ENCODE peak calls at places on chromosomes 3 and 15, in five cellular contexts. One of them, this sample, is unnamed.

GRCh38 chr15:73741401-73741836 is 11.7 kb downstream of the INSYN1 start:
- DNase-seq in uterus: no peak
- DNase-seq in upper lobe of left lung: no peak
- DNase-seq in sigmoid colon: no peak
- DNase-seq in A549: no peak
- DNase-seq in this sample: no peak

GRCh38 chr3:133211449-133211848 is 173.3 kb downstream of the TMEM108 start:
- DNase-seq in A549: no peak
- DNase-seq in sigmoid colon: no peak
- DNase-seq in upper lobe of left lung: no peak
- DNase-seq in uterus: no peak
- DNase-seq in this sample: no peak

GRCh38 chr3:178705925-178706324 is 169.7 kb downstream of the KCNMB2 start:
- DNase-seq in A549: no peak
- DNase-seq in sigmoid colon: no peak
- DNase-seq in uterus: no peak
- DNase-seq in upper lobe of left lung: no peak
- DNase-seq in this sample: no peak

GRCh38 chr15:62818691-62819090 is 223.9 kb upstream of the TPM1 start:
- DNase-seq in A549: no peak
- DNase-seq in sigmoid colon: no peak
- DNase-seq in uterus: no peak
- DNase-seq in upper lobe of left lung: no peak
- DNase-seq in this sample: no peak

GRCh38 chr3:155135003-155135402 is 54.9 kb downstream of the MME start:
- DNase-seq in upper lobe of left lung: no peak
- DNase-seq in A549: no peak
- DNase-seq in uterus: no peak
- DNase-seq in sigmoid colon: no peak
- DNase-seq in this sample: no peak

GRCh38 chr15:48221885-48222284 is 15.8 kb downstream of the SLC12A1 start:
- DNase-seq in upper lobe of left lung: no peak
- DNase-seq in A549: no peak
- DNase-seq in sigmoid colon: no peak
- DNase-seq in uterus: no peak
- DNase-seq in this sample: no peak

GRCh38 chr15:98718426-98719168 is 70.3 kb downstream of the IGF1R start:
- DNase-seq in uterus: no peak
- DNase-seq in sigmoid colon: no peak
- DNase-seq in A549: no peak
- DNase-seq in upper lobe of left lung: peak
- DNase-seq in this sample: no peak

GRCh38 chr15:29183071-29183831 is 86.4 kb downstream of the NSMCE3 start:
- DNase-seq in sigmoid colon: no peak
- DNase-seq in upper lobe of left lung: no peak
- DNase-seq in uterus: no peak
- DNase-seq in A549: peak
- DNase-seq in this sample: no peak

GRCh38 chr3:114764056-114764492 is 383.0 kb downstream of the ZBTB20 start:
- DNase-seq in uterus: no peak
- DNase-seq in sigmoid colon: no peak
- DNase-seq in upper lobe of left lung: no peak
- DNase-seq in A549: no peak
- DNase-seq in this sample: no peak

DNA sequence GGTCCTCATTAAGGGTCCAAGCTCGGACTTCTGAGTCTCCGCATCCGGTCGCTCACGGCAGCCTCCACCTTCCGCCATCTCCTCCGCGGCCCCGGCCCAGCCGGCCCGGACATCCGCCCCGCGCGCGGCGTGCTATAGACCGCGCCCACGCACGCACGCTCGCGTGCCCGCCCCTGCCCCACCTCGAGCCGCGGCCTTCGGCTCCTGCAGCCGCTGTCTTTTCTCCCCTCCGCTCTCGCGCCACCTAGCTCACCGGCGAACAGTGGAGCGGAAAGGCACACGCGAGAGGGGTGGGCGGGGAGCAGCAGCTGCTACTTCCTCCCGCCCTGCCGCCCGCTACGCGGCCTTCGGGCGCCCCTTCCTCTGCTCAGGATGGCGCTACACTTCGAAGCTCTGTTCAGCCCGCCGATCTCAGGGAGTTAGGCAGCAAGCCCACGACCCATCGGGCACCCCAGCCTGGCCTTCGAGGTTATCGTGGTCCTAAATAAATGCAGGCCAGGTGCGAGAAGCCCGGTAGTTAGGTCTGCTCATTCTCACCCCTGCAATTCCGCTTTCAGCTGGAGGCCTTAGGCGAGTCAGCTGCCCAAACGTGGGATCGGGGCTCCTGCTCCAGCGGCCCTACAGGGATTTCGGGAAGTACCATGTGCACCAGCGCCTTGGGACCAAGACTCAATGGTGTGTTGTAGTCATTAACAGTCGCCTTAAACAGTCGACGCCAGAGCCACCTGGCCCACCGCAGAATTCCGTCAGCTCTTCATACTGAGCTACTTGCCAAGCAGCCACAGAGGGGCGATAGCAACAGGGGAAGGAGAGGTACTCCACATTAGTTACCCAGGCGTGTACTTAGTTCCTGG is at the start of gene USP4:
- DNase-seq in upper lobe of left lung: peak
- DNase-seq in uterus: peak
- DNase-seq in sigmoid colon: peak
- DNase-seq in A549: peak
- DNase-seq in this sample: peak
- TF ChIP-seq POLR2A in upper lobe of left lung: peak
- TF ChIP-seq POLR2A in uterus: peak
- TF ChIP-seq POLR2A in sigmoid colon: peak
- TF ChIP-seq POLR2A in A549: peak
- TF ChIP-seq POLR2A in this sample: peak

GRCh38 chr15:75650908-75651809 is 3.4 kb downstream of the SNX33 start:
- DNase-seq in uterus: no peak
- DNase-seq in sigmoid colon: peak
- DNase-seq in upper lobe of left lung: no peak
- DNase-seq in A549: no peak
- DNase-seq in this sample: no peak
- TF ChIP-seq POLR2A in uterus: no peak
- TF ChIP-seq POLR2A in sigmoid colon: no peak
- TF ChIP-seq POLR2A in upper lobe of left lung: no peak
- TF ChIP-seq POLR2A in A549: no peak
- TF ChIP-seq POLR2A in this sample: no peak

DNA sequence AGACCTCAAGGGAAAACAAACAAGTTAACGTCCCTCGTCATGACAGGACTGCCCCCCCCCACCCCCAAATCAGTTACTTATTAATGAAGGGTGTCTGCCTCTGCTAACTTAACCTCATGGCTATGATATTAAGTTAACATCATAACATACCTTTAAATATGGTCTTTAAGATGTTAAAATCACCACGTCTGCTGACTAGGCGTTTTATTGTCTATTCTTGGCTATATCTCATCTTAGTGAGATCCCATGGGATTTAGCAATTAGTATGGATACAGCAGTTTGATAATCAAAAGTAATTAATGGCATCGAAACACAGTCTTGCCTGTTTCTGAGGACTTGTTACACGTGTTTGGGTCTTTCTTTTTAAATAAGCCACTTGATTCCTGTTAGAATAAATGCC is 186.9 kb downstream of the FOXB1 start:
- DNase-seq in A549: no peak
- DNase-seq in uterus: no peak
- DNase-seq in sigmoid colon: no peak
- DNase-seq in upper lobe of left lung: no peak
- DNase-seq in this sample: no peak
- TF ChIP-seq POLR2A in A549: no peak
- TF ChIP-seq POLR2A in uterus: no peak
- TF ChIP-seq POLR2A in sigmoid colon: no peak
- TF ChIP-seq POLR2A in upper lobe of left lung: no peak
- TF ChIP-seq POLR2A in this sample: no peak

GRCh38 chr3:4981688-4982494 is 2.7 kb downstream of the BHLHE40 start:
- DNase-seq in A549: peak
- DNase-seq in upper lobe of left lung: no peak
- DNase-seq in sigmoid colon: no peak
- DNase-seq in uterus: no peak
- DNase-seq in this sample: no peak

GRCh38 chr3:4984511-4984864 is 5.3 kb downstream of the BHLHE40 start:
- DNase-seq in sigmoid colon: no peak
- DNase-seq in A549: peak
- DNase-seq in uterus: no peak
- DNase-seq in upper lobe of left lung: no peak
- DNase-seq in this sample: no peak

GRCh38 chr3:4982773-4983738 is 3.8 kb downstream of the BHLHE40 start:
- DNase-seq in A549: peak
- DNase-seq in upper lobe of left lung: peak
- DNase-seq in sigmoid colon: no peak
- DNase-seq in uterus: no peak
- DNase-seq in this sample: no peak

GRCh38 chr3:4985330-4986174 is 6.3 kb downstream of the BHLHE40 start:
- DNase-seq in uterus: no peak
- DNase-seq in sigmoid colon: no peak
- DNase-seq in A549: peak
- DNase-seq in upper lobe of left lung: no peak
- DNase-seq in this sample: no peak

DNA sequence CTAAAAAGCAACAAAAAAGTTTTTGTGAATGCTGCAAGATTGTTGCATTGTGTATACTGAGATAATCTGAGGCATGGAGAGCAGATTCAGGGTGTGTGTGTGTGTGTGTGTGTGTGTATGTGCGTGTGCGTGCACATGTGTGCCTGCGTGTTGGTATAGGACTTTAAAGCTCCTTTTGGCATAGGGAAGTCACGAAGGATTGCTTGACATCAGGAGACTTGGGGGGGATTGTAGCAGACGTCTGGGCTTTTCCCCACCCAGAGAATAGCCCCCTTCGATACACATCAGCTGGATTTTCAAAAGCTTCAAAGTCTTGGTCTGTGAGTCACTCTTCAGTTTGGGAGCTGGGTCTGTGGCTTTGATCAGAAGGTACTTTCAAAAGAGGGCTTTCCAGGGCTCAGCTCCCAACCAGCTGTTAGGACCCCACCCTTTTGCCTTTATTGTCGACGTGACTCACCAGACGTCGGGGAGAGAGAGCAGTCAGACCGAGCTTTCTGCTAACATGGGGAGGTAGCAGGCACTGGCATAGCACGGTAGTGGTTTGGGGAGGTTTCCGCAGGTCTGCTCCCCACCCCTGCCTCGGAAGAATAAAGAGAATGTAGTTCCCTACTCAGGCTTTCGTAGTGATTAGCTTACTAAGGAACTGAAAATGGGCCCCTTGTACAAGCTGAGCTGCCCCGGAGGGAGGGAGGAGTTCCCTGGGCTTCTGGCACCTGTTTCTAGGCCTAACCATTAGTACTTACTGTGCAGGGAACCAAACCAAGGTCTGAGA is 4.7 kb downstream of the BHLHE40 start:
- DNase-seq in uterus: peak
- DNase-seq in A549: peak
- DNase-seq in upper lobe of left lung: no peak
- DNase-seq in sigmoid colon: no peak
- DNase-seq in this sample: no peak
- TF ChIP-seq POLR2A in uterus: no peak
- TF ChIP-seq POLR2A in A549: no peak
- TF ChIP-seq POLR2A in upper lobe of left lung: no peak
- TF ChIP-seq POLR2A in sigmoid colon: no peak
- TF ChIP-seq POLR2A in this sample: no peak

DNA sequence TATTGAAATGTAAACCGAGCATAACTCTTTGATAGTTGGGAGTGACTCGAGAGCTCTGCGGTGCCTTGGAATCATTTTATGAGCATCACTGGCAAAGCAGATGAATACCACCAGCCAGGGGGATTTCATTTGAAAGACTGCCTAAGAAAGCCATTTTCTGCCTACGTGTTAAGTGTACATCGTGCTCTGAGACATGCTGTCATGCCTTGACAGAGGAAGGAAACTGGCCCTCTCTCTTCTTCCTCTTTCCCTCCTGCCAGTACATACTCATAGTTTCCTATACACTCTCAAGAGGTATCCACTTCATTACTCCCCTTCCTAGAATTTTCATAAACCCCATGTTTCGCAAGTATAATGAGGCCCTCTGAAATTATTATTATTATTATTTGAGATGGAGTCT is 8.8 kb downstream of the BCL2A1 start:
- DNase-seq in upper lobe of left lung: no peak
- DNase-seq in uterus: no peak
- DNase-seq in A549: no peak
- DNase-seq in sigmoid colon: no peak
- DNase-seq in this sample: no peak
- TF ChIP-seq POLR2A in upper lobe of left lung: no peak
- TF ChIP-seq POLR2A in uterus: no peak
- TF ChIP-seq POLR2A in A549: no peak
- TF ChIP-seq POLR2A in sigmoid colon: no peak
- TF ChIP-seq POLR2A in this sample: no peak

DNA sequence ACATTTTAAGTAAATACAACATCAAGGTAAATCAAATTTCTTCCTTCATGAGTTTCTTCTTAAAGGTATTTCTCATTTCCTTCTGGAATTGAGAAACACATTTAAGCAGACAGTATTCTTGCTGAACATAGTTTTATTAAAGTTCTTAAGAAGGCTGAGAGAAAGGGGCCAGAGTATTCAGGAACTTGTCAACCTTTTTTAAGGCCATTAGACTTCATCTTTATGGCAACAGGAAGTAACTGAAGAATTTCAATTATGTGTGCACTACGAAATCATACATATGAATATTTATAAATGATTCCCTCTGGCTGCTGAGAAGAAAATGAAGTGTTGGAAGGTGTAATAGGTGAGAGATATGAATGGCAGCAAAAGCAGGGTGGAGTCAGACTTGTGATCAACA is 829.4 kb upstream of the DPPA4 start:
- DNase-seq in sigmoid colon: no peak
- DNase-seq in upper lobe of left lung: no peak
- DNase-seq in uterus: no peak
- DNase-seq in A549: no peak
- DNase-seq in this sample: no peak
- TF ChIP-seq POLR2A in sigmoid colon: no peak
- TF ChIP-seq POLR2A in upper lobe of left lung: no peak
- TF ChIP-seq POLR2A in uterus: no peak
- TF ChIP-seq POLR2A in A549: no peak
- TF ChIP-seq POLR2A in this sample: no peak

DNA sequence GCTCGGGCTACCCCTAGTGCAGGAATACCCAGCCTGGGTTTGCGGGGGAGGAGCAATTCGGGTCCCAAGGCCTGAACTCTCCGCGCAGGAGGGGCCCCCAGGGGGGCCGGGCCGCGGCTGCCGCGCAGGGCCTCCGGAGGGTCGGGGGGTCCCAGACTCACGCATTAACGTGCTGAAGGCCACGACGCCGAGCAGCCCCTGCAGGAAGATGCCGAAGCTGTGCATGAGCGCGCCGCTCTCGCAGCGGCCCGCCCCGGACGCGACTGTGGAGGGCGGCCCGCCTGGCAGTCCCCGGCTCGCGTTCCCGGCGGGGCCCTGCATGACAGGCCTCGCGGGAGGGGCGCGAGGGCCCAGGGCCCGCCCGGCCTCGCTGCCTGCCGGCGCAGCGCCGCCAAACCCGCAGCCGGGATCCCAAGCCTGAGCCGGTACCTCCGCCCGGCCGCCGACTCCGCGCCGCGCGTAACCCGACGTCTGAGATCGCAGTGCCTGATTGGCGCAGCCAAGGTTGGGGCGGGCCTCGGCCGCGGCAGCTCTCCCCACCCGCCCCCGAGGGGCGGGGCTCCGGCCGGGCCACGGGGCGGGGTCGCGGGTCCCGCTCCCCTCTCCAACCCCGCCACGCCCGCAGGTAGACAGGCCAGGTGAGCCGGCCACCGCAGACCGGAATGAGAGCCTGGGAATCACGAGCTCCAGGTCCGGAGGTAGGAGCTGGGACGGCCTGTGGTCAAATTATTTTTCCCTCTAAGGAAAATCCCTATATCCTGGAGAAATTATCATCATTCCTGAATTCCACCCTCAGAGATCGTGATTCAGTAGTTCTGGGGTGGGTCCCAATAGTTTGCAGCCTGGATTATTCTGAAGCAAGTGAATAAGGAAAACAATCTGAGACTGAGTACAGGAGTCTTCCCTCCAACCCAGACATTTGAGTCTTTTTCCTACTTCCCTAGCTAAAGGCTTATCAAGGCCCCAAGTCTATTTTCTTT is at the start of gene STIMATE:
- DNase-seq in A549: peak
- DNase-seq in upper lobe of left lung: peak
- DNase-seq in sigmoid colon: peak
- DNase-seq in uterus: peak
- DNase-seq in this sample: peak
- TF ChIP-seq POLR2A in A549: peak
- TF ChIP-seq POLR2A in upper lobe of left lung: peak
- TF ChIP-seq POLR2A in sigmoid colon: no peak
- TF ChIP-seq POLR2A in uterus: peak
- TF ChIP-seq POLR2A in this sample: peak

This sample was measured in H54.